ENCODE peak calls at places on chromosomes 7 and 10, in five cellular contexts. One of them, this sample, is unnamed.

GRCh38 chr10:113264333-113265131 is 288.3 kb upstream of the HABP2 start:
- DNase-seq in NCI-H1092 treated with DMSO at 0.1 percent for 48 hours: no peak
- DNase-seq in activated CD8-positive, alpha-beta memory T cell treated with anti-CD3 and anti-CD28 coated beads for 4 hours: no peak
- DNase-seq in ecto neural progenitor cell: no peak
- DNase-seq in stimulated activated CD8-positive, alpha-beta memory T cell treated with anti-CD3 and anti-CD28 coated beads, Interleukin-15, amount 100 ng/mL, for 1 hour: no peak
- DNase-seq in this sample: peak

GRCh38 chr7:37289347-37289746 is 159.3 kb downstream of the ELMO1 start:
- DNase-seq in NCI-H1092 treated with DMSO at 0.1 percent for 48 hours: no peak
- DNase-seq in activated CD8-positive, alpha-beta memory T cell treated with anti-CD3 and anti-CD28 coated beads for 4 hours: no peak
- DNase-seq in stimulated activated CD8-positive, alpha-beta memory T cell treated with anti-CD3 and anti-CD28 coated beads, Interleukin-15, amount 100 ng/mL, for 1 hour: no peak
- DNase-seq in ecto neural progenitor cell: no peak
- DNase-seq in this sample: no peak

GRCh38 chr10:5591336-5591824 is 66.6 kb downstream of the CALML3 start:
- DNase-seq in NCI-H1092 treated with DMSO at 0.1 percent for 48 hours: no peak
- DNase-seq in activated CD8-positive, alpha-beta memory T cell treated with anti-CD3 and anti-CD28 coated beads for 4 hours: no peak
- DNase-seq in ecto neural progenitor cell: peak
- DNase-seq in stimulated activated CD8-positive, alpha-beta memory T cell treated with anti-CD3 and anti-CD28 coated beads, Interleukin-15, amount 100 ng/mL, for 1 hour: no peak
- DNase-seq in this sample: no peak

GRCh38 chr7:55474944-55475911 is 97.1 kb downstream of the VOPP1 start:
- DNase-seq in stimulated activated CD8-positive, alpha-beta memory T cell treated with anti-CD3 and anti-CD28 coated beads, Interleukin-15, amount 100 ng/mL, for 1 hour: no peak
- DNase-seq in ecto neural progenitor cell: no peak
- DNase-seq in NCI-H1092 treated with DMSO at 0.1 percent for 48 hours: no peak
- DNase-seq in activated CD8-positive, alpha-beta memory T cell treated with anti-CD3 and anti-CD28 coated beads for 4 hours: no peak
- DNase-seq in this sample: no peak

GRCh38 chr7:40799-41750 is 151.3 kb upstream of the FAM20C start:
- DNase-seq in ecto neural progenitor cell: no peak
- DNase-seq in stimulated activated CD8-positive, alpha-beta memory T cell treated with anti-CD3 and anti-CD28 coated beads, Interleukin-15, amount 100 ng/mL, for 1 hour: no peak
- DNase-seq in NCI-H1092 treated with DMSO at 0.1 percent for 48 hours: no peak
- DNase-seq in activated CD8-positive, alpha-beta memory T cell treated with anti-CD3 and anti-CD28 coated beads for 4 hours: no peak
- DNase-seq in this sample: no peak

GRCh38 chr10:61992059-61992460 is 90.6 kb downstream of the ARID5B start:
- DNase-seq in stimulated activated CD8-positive, alpha-beta memory T cell treated with anti-CD3 and anti-CD28 coated beads, Interleukin-15, amount 100 ng/mL, for 1 hour: no peak
- DNase-seq in activated CD8-positive, alpha-beta memory T cell treated with anti-CD3 and anti-CD28 coated beads for 4 hours: no peak
- DNase-seq in NCI-H1092 treated with DMSO at 0.1 percent for 48 hours: no peak
- DNase-seq in ecto neural progenitor cell: no peak
- DNase-seq in this sample: no peak

GRCh38 chr10:3274414-3274813 is 101.8 kb upstream of the PITRM1 start:
- DNase-seq in NCI-H1092 treated with DMSO at 0.1 percent for 48 hours: no peak
- DNase-seq in ecto neural progenitor cell: no peak
- DNase-seq in stimulated activated CD8-positive, alpha-beta memory T cell treated with anti-CD3 and anti-CD28 coated beads, Interleukin-15, amount 100 ng/mL, for 1 hour: no peak
- DNase-seq in activated CD8-positive, alpha-beta memory T cell treated with anti-CD3 and anti-CD28 coated beads for 4 hours: no peak
- DNase-seq in this sample: no peak

GRCh38 chr10:32942081-32942480 is 15.9 kb downstream of the ITGB1 start:
- DNase-seq in activated CD8-positive, alpha-beta memory T cell treated with anti-CD3 and anti-CD28 coated beads for 4 hours: no peak
- DNase-seq in ecto neural progenitor cell: no peak
- DNase-seq in stimulated activated CD8-positive, alpha-beta memory T cell treated with anti-CD3 and anti-CD28 coated beads, Interleukin-15, amount 100 ng/mL, for 1 hour: no peak
- DNase-seq in NCI-H1092 treated with DMSO at 0.1 percent for 48 hours: no peak
- DNase-seq in this sample: no peak

GRCh38 chr7:40436761-40437160 is 302.0 kb downstream of the SUGCT start:
- DNase-seq in ecto neural progenitor cell: no peak
- DNase-seq in stimulated activated CD8-positive, alpha-beta memory T cell treated with anti-CD3 and anti-CD28 coated beads, Interleukin-15, amount 100 ng/mL, for 1 hour: no peak
- DNase-seq in activated CD8-positive, alpha-beta memory T cell treated with anti-CD3 and anti-CD28 coated beads for 4 hours: no peak
- DNase-seq in NCI-H1092 treated with DMSO at 0.1 percent for 48 hours: no peak
- DNase-seq in this sample: no peak

GRCh38 chr7:158439035-158439434 is 148.6 kb downstream of the PTPRN2 start:
- DNase-seq in NCI-H1092 treated with DMSO at 0.1 percent for 48 hours: no peak
- DNase-seq in activated CD8-positive, alpha-beta memory T cell treated with anti-CD3 and anti-CD28 coated beads for 4 hours: no peak
- DNase-seq in ecto neural progenitor cell: no peak
- DNase-seq in stimulated activated CD8-positive, alpha-beta memory T cell treated with anti-CD3 and anti-CD28 coated beads, Interleukin-15, amount 100 ng/mL, for 1 hour: no peak
- DNase-seq in this sample: no peak

GRCh38 chr10:71372882-71373495 is 23.7 kb upstream of the CDH23 start:
- DNase-seq in ecto neural progenitor cell: no peak
- DNase-seq in stimulated activated CD8-positive, alpha-beta memory T cell treated with anti-CD3 and anti-CD28 coated beads, Interleukin-15, amount 100 ng/mL, for 1 hour: no peak
- DNase-seq in NCI-H1092 treated with DMSO at 0.1 percent for 48 hours: no peak
- DNase-seq in activated CD8-positive, alpha-beta memory T cell treated with anti-CD3 and anti-CD28 coated beads for 4 hours: no peak
- DNase-seq in this sample: no peak

GRCh38 chr10:96441126-96441905 is 72.4 kb downstream of the TLL2 start:
- DNase-seq in stimulated activated CD8-positive, alpha-beta memory T cell treated with anti-CD3 and anti-CD28 coated beads, Interleukin-15, amount 100 ng/mL, for 1 hour: no peak
- DNase-seq in activated CD8-positive, alpha-beta memory T cell treated with anti-CD3 and anti-CD28 coated beads for 4 hours: no peak
- DNase-seq in NCI-H1092 treated with DMSO at 0.1 percent for 48 hours: no peak
- DNase-seq in ecto neural progenitor cell: peak
- DNase-seq in this sample: no peak

This sample was measured in HuH-7.5.